ENCODE peak calls at places on chromosomes 11 and 22, in five cellular contexts. A is tibial artery, U is tibial nerve, B is right lobe of liver, C is HCT116. V is an unnamed sample.

GRCh38 chr22:40250608-40251007 is 72.9 kb downstream of the TNRC6B start:
- DNase-seq in A (no peak), U (no peak), C (no peak), B (no peak), V (no peak)

GRCh38 chr22:21760640-21761039 is 25.0 kb upstream of the YPEL1 start:
- DNase-seq in B (no peak), C (no peak), U (no peak), A (no peak), V (no peak)

GRCh38 chr11:68038718-68039525 is at the start of gene TCIRG1:
- DNase-seq in C (peak; percentile 49), B (peak; percentile 94), U (peak; percentile 83), A (peak; percentile 97), V (peak; percentile 77)

GRCh38 chr11:20047755-20048154 is 112.5 kb downstream of the DBX1 start:
- DNase-seq in U (no peak), A (no peak), B (no peak), C (no peak), V (no peak)

GRCh38 chr11:43992834-43993637 is 50.6 kb downstream of the C11orf96 start:
- DNase-seq in U (no peak), C (no peak), A (peak; percentile 80), B (no peak), V (no peak)

GRCh38 chr22:42879371-42880021 is 22.4 kb upstream of the ARFGAP3 start:
- DNase-seq in C (no peak), A (no peak), U (no peak), B (peak; percentile 52), V (no peak)

GRCh38 chr22:26570864-26571525 is 18.9 kb downstream of the TPST2 start:
- DNase-seq in C (no peak), B (no peak), A (no peak), U (no peak), V (no peak)

GRCh38 chr11:34256591-34256990 is 101.2 kb downstream of the ABTB2 start:
- DNase-seq in C (no peak), U (no peak), A (no peak), B (no peak), V (no peak)

GRCh38 chr11:122020902-122021301 is 95.1 kb downstream of the BLID start:
- DNase-seq in B (no peak), U (peak; percentile 54), C (no peak), A (no peak), V (peak; percentile 4)

GRCh38 chr11:123404626-123405025 is 25.4 kb upstream of the GRAMD1B start:
- DNase-seq in B (no peak), A (no peak), C (no peak), U (no peak), V (no peak)

GRCh38 chr11:67276821-67277230 is 10.6 kb downstream of the GRK2 start:
- DNase-seq in B (peak; percentile 50), A (peak; percentile 70), U (no peak), C (no peak), V (peak; percentile 62)

GRCh38 chr11:108498046-108498815 is at the start of gene POGLUT3:
- DNase-seq in U (peak; percentile 29), B (peak; percentile 75), A (peak; percentile 74), C (no peak), V (no peak)

GRCh38 chr22:27179161-27179560 is 521.8 kb downstream of the MIAT start:
- DNase-seq in U (no peak), B (no peak), A (no peak), C (no peak), V (no peak)

GRCh38 chr11:15815246-15816209 is 540.8 kb downstream of the SOX6 start:
- DNase-seq in B (no peak), A (no peak), U (no peak), C (no peak), V (no peak)

GRCh38 chr11:417652-418342 is 3.0 kb upstream of the SIGIRR start:
- DNase-seq in C (no peak), B (no peak), U (no peak), A (no peak), V (no peak)

GRCh38 chr11:19698493-19699292 is 13.9 kb upstream of the NAV2 start:
- DNase-seq in B (peak; percentile 92), C (no peak), A (peak; percentile 85), U (peak; percentile 78), V (no peak)

GRCh38 chr22:17980638-17981051 is 43.7 kb downstream of the MICAL3 start:
- DNase-seq in B (no peak), A (no peak), C (no peak), U (peak; percentile 20), V (peak; percentile 75)

GRCh38 chr11:74870485-74870884 is 78.4 kb downstream of the XRRA1 start:
- DNase-seq in U (no peak), A (no peak), B (no peak), C (peak; percentile 10), V (peak; percentile 63)

GRCh38 chr11:68994161-68994890 is 13.5 kb upstream of the MRGPRD start:
- DNase-seq in B (peak; percentile 41), A (peak; percentile 55), C (no peak), U (no peak), V (no peak)

GRCh38 chr11:64097468-64098317 is 62.0 kb downstream of the FLRT1 start:
- DNase-seq in B (no peak), C (no peak), U (no peak), A (no peak), V (no peak)

GRCh38 chr11:78268516-78269410 is 80.0 kb downstream of the USP35 start:
- DNase-seq in B (no peak), C (no peak), A (no peak), U (peak; percentile 30), V (no peak)

GRCh38 chr11:125494033-125494364 is 2.1 kb downstream of the FEZ1 start:
- DNase-seq in U (no peak), C (no peak), A (no peak), B (no peak), V (no peak)

GRCh38 chr22:25700996-25701815 is 40.8 kb upstream of the MYO18B start:
- DNase-seq in U (peak; percentile 9), A (no peak), B (no peak), C (no peak), V (no peak)

GRCh38 chr11:20610825-20611224 is 11.4 kb downstream of the SLC6A5 start:
- DNase-seq in C (no peak), A (no peak), B (no peak), U (no peak), V (no peak)

GRCh38 chr22:20422965-20423635 is 14.5 kb downstream of the SCARF2 start:
- DNase-seq in C (no peak), U (no peak), A (peak; percentile 89), B (peak; percentile 96), V (no peak)

GRCh38 chr22:44108806-44109385 is 71.8 kb upstream of the PARVG start:
- DNase-seq in C (no peak), A (no peak), B (no peak), U (no peak), V (no peak)
- H3K27ac ChIP-seq in C (no peak overlapping the region), A (no peak overlapping the region), B (no peak overlapping the region), U (no peak overlapping the region), V (no peak overlapping the region)

GRCh38 chr11:31651822-31652221 is 142.3 kb downstream of the ELP4 start:
- DNase-seq in A (no peak), U (no peak), C (no peak), B (no peak), V (no peak)

GRCh38 chr11:31655483-31655882 is 145.9 kb downstream of the ELP4 start:
- DNase-seq in C (peak; percentile 84), U (no peak), A (no peak), B (no peak), V (no peak)

GRCh38 chr11:31652528-31652927 is 143.0 kb downstream of the ELP4 start:
- DNase-seq in C (no peak), B (no peak), A (no peak), U (no peak), V (no peak)

GRCh38 chr11:31657091-31657490 is 147.5 kb downstream of the ELP4 start:
- DNase-seq in C (no peak), B (no peak), A (no peak), U (no peak), V (no peak)

DNA sequence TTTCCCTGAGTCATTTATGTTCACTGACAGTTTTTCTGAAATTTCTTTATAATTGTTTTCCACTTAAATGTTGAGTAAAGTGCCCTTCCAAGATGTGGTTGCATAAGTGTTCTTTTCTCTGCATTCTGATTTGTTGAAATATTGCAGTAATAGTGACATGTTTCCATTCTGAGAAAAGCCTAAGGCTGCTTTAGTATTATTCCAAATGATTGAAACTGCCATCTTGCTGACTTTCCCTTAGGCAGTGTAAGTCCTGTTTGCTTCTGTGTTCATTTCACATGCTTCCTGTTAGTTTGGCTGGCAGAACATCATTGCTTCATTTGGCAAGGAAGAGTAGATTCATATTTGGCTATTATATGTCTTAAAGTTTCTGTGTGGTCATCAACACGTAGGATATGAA is 146.5 kb downstream of the ELP4 start:
- DNase-seq in C (no peak), U (no peak), B (no peak), A (no peak), V (no peak)
- H3K4me3 ChIP-seq in C (no peak overlapping the region), U (no peak overlapping the region), B (no peak overlapping the region), A (no peak overlapping the region), V (no peak overlapping the region)

GRCh38 chr11:57596266-57596885 is 1.1 kb upstream of the SERPING1 start:
- DNase-seq in U (no peak), A (peak; percentile 39), B (peak; percentile 75), C (no peak), V (no peak)

GRCh38 chr11:57597461-57597892 is at the start of gene SERPING1:
- DNase-seq in C (no peak), A (peak; percentile 93), U (peak; percentile 83), B (peak; percentile 93), V (no peak)

GRCh38 chr11:57598831-57599155 is 1.3 kb downstream of the SERPING1 start:
- DNase-seq in B (no peak), C (no peak), U (no peak), A (no peak), V (no peak)

GRCh38 chr11:57599381-57599780 is 1.9 kb downstream of the SERPING1 start:
- DNase-seq in C (no peak), A (no peak), B (no peak), U (no peak), V (no peak)

GRCh38 chr11:57597971-57598830 is 716 bp downstream of the SERPING1 start:
- DNase-seq in C (no peak), B (peak; percentile 87), U (peak; percentile 73), A (peak; percentile 94), V (no peak)
- TF ChIP-seq CTCF in C (no peak), B (no peak), U (no peak), A (no peak), V (no peak)

GRCh38 chr11:95450547-95451123 is 219.6 kb upstream of the SESN3 start:
- DNase-seq in B (no peak), U (no peak), C (no peak), A (no peak), V (no peak)
- H3K27ac ChIP-seq in B (no peak overlapping the region), U (peak overlapping the region; percentile 3), C (no peak overlapping the region), A (no peak overlapping the region), V (no peak overlapping the region)

DNA sequence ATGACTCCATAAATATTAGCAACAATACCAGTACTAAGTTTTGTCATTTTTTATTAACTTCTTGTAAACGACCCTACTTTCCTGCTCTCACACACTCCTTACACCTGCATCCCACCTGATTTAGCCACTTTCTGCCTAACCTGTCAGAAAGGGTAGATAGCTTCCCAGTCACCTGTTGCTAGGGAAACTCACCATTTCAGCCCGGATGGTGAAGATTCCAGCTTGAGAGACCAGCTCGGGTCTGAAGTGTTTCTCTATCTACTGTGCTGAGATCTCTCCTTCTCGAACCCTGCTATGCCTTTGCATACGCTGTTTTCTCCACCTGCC is at the start of gene PARVG:
- DNase-seq in A (no peak), B (no peak), C (no peak), U (no peak), V (peak; percentile 31)
- H3K4me3 ChIP-seq in A (peak within 1 kb of the TSS; percentile 28), B (peak within 1 kb of the TSS; percentile 38), C (no peak within 1 kb of the TSS), U (peak within 1 kb of the TSS; percentile 19), V (no peak within 1 kb of the TSS)